ENCODE peak calls at places on chromosomes 3 and 15, in six cellular contexts. V is foreskin melanocyte; T is prostate gland; B is activated CD4-positive, alpha-beta T cell treated with anti-CD3 and anti-CD28 coated beads, Interleukin-2, amount 10 ng/mL, durations not matched to agents 7 days and 5 days; K is brain microvascular endothelial cell; U is cardiac fibroblast. Q is an unnamed sample.
A peak's percentile ranks its signal among the peaks of the same experiment; 100 is the strongest.

GRCh38 chr15:33019354-33019981 is 175.0 kb downstream of the FMN1 start:
- DNase-seq in V (no peak), B (no peak), U (no peak), T (no peak), K (no peak), Q (no peak)

GRCh38 chr3:108127301-108127988 is 36.6 kb upstream of the CD47 start:
- DNase-seq in V (no peak), T (no peak), U (peak; percentile 5), K (no peak), B (peak; percentile 83), Q (peak; percentile 32)

GRCh38 chr3:196111939-196112386 is 30.1 kb upstream of the TFRC start:
- DNase-seq in V (no peak), U (no peak), K (no peak), B (no peak), T (no peak), Q (no peak)

GRCh38 chr3:152556731-152557254 is 278.1 kb upstream of the P2RY1 start:
- DNase-seq in K (peak; percentile 79), T (no peak), U (peak; percentile 92), B (no peak), V (no peak), Q (no peak)

GRCh38 chr3:195003006-195003892 is 267.7 kb downstream of the XXYLT1 start:
- DNase-seq in K (no peak), V (no peak), U (peak; percentile 88), T (peak; percentile 72), B (no peak), Q (no peak)

GRCh38 chr3:55218577-55218976 is 268.5 kb downstream of the WNT5A start:
- DNase-seq in V (no peak), B (no peak), T (no peak), K (no peak), U (no peak), Q (no peak)

GRCh38 chr3:29486087-29486486 is 205.2 kb downstream of the RBMS3 start:
- DNase-seq in B (no peak), U (peak; percentile 93), T (peak; percentile 21), V (no peak), K (peak; percentile 18), Q (no peak)

GRCh38 chr15:81052046-81052445 is 51.3 kb downstream of the TLNRD1 start:
- DNase-seq in B (no peak), T (no peak), K (no peak), V (no peak), U (no peak), Q (no peak)

GRCh38 chr3:187669675-187670504 is at the start of gene SST:
- DNase-seq in B (peak; percentile 41), K (peak; percentile 52), V (peak; percentile 35), T (no peak), U (peak; percentile 52), Q (no peak)

GRCh38 chr15:40344631-40345120 is 3.9 kb upstream of the CCDC9B start:
- DNase-seq in V (no peak), U (peak; percentile 76), B (peak; percentile 83), T (no peak), K (peak; percentile 53), Q (peak; percentile 79)

GRCh38 chr15:77481670-77482069 is 61.0 kb downstream of the HMG20A start:
- DNase-seq in B (no peak), V (no peak), K (no peak), T (no peak), U (peak; percentile 66), Q (no peak)

GRCh38 chr3:195123196-195123805 is 147.7 kb downstream of the XXYLT1 start:
- DNase-seq in U (no peak), B (no peak), K (no peak), T (no peak), V (no peak), Q (no peak)

GRCh38 chr3:42662813-42663535 is 9.5 kb downstream of the ZBTB47 start:
- DNase-seq in T (no peak), V (no peak), B (no peak), K (no peak), U (no peak), Q (no peak)

GRCh38 chr3:117399311-117400068 is 689.9 kb downstream of the TUSC7 start:
- DNase-seq in B (no peak), U (peak; percentile 30), K (peak; percentile 28), V (no peak), T (peak; percentile 11), Q (no peak)

GRCh38 chr3:15498461-15499214 is 22.9 kb downstream of the COLQ start:
- DNase-seq in B (no peak), T (no peak), U (no peak), K (no peak), V (no peak), Q (no peak)

GRCh38 chr15:83955806-83956265 is 279.7 kb upstream of the GOLGA6L4 start:
- DNase-seq in V (no peak), B (no peak), K (no peak), T (no peak), U (no peak), Q (no peak)

GRCh38 chr3:33060609-33061337 is 36.2 kb downstream of the GLB1 start:
- DNase-seq in U (no peak), T (no peak), K (no peak), V (no peak), B (peak; percentile 45), Q (peak; percentile 53)

GRCh38 chr15:38793181-38793580 is 228.6 kb upstream of the RASGRP1 start:
- DNase-seq in B (no peak), V (no peak), K (no peak), T (no peak), U (no peak), Q (no peak)

GRCh38 chr3:44914936-44915335 is 40.5 kb downstream of the TGM4 start:
- DNase-seq in V (no peak), K (no peak), T (no peak), U (peak; percentile 17), B (no peak), Q (no peak)

GRCh38 chr3:99965077-99965476 is 147.4 kb downstream of the CMSS1 start:
- DNase-seq in K (no peak), B (no peak), T (no peak), U (peak; percentile 68), V (no peak), Q (no peak)

GRCh38 chr3:15923640-15924405 is 126.0 kb upstream of the ANKRD28 start:
- DNase-seq in K (no peak), V (no peak), U (no peak), B (no peak), T (no peak), Q (no peak)

GRCh38 chr3:46423588-46423987 is 16.5 kb downstream of the CCRL2 start:
- DNase-seq in V (no peak), K (no peak), T (no peak), B (no peak), U (no peak), Q (no peak)

GRCh38 chr15:50055333-50056278 is 63.4 kb downstream of the ATP8B4 start:
- DNase-seq in V (peak; percentile 88), T (no peak), K (peak; percentile 81), B (no peak), U (peak; percentile 96), Q (no peak)

GRCh38 chr3:141412936-141413354 is 44.6 kb downstream of the ZBTB38 start:
- DNase-seq in K (no peak), T (peak; percentile 88), V (no peak), U (peak; percentile 96), B (no peak), Q (peak; percentile 83)

GRCh38 chr3:26621176-26621575 is 1.4 kb upstream of the LRRC3B start:
- DNase-seq in V (no peak), U (no peak), K (no peak), B (no peak), T (no peak), Q (no peak)

GRCh38 chr3:143220745-143221144 is 101.2 kb downstream of the CHST2 start:
- DNase-seq in B (no peak), T (no peak), U (no peak), V (no peak), K (no peak), Q (no peak)